ENCODE peak calls at places on chromosome 1, in nine cellular contexts. E is bronchial epithelial cell; R is NCI-H2081; A is stimulated activated CD4-positive, alpha-beta T cell treated with anti-CD3 and anti-CD28 coated beads, Interleukin-4, amount 100 ng/mL, for 1 hour; I is NAMALWA; J is T follicular helper cell; S is CD8-positive, alpha-beta T cell; T is mucosa of descending colon; Z is stimulated activated CD8-positive, alpha-beta memory T cell treated with anti-CD3 and anti-CD28 coated beads, Interleukin-15, amount 100 ng/mL, for 24 hours. O is an unnamed sample.

GRCh38 chr1:904271-904950 is 19.3 kb upstream of the SAMD11 start:
- DNase-seq in J (peak; percentile 74), E (peak; percentile 43), I (peak; percentile 82), A (peak; percentile 85), T (peak; percentile 92), Z (peak; percentile 86), R (peak; percentile 77), S (peak; percentile 84), O (peak; percentile 82)

GRCh38 chr1:32242341-32242851 is 4.6 kb upstream of the FAM167B start:
- DNase-seq in T (peak; percentile 39), J (no peak), I (no peak), A (no peak), S (no peak), R (no peak), E (no peak), Z (no peak), O (peak; percentile 47)

GRCh38 chr1:238916828-238917227 is 469.5 kb upstream of the CHRM3 start:
- DNase-seq in S (no peak), J (no peak), Z (no peak), I (no peak), A (no peak), E (peak; percentile 56), R (no peak), T (no peak), O (no peak)

GRCh38 chr1:27517907-27518718 is 28.1 kb upstream of the WASF2 start:
- DNase-seq in J (no peak), I (no peak), T (peak; percentile 91), E (peak; percentile 89), A (no peak), Z (no peak), S (no peak), R (peak; percentile 18), O (no peak)

GRCh38 chr1:169486281-169486904 is 649 bp upstream of the SLC19A2 start:
- DNase-seq in I (no peak), R (no peak), T (no peak), A (no peak), E (no peak), S (no peak), Z (no peak), J (no peak), O (peak; percentile 66)

GRCh38 chr1:173506437-173506836 is 29.3 kb downstream of the PRDX6 start:
- DNase-seq in J (no peak), E (no peak), R (no peak), I (peak; percentile 29), A (no peak), S (no peak), T (peak; percentile 83), Z (no peak), O (no peak)

GRCh38 chr1:97845805-97846204 is 75.0 kb downstream of the DPYD start:
- DNase-seq in E (no peak), A (no peak), S (no peak), R (no peak), J (no peak), I (no peak), T (no peak), Z (no peak), O (no peak)

GRCh38 chr1:19384113-19384512 is 72.0 kb downstream of the SLC66A1 start:
- DNase-seq in S (no peak), E (no peak), T (peak; percentile 54), R (no peak), J (no peak), Z (no peak), I (no peak), A (no peak), O (peak; percentile 62)

GRCh38 chr1:228316589-228317387 is 89.8 kb downstream of the TRIM11 start:
- DNase-seq in I (no peak), E (no peak), T (no peak), R (no peak), Z (no peak), A (no peak), J (no peak), S (no peak), O (no peak)

GRCh38 chr1:85027242-85027983 is 20.9 kb downstream of the MCOLN3 start:
- DNase-seq in Z (no peak), J (no peak), I (peak; percentile 52), S (peak; percentile 21), R (no peak), E (peak; percentile 27), T (no peak), A (no peak), O (peak; percentile 50)